ENCODE peak calls at places on chromosomes 1 and 21, in eight cellular contexts. T, N, R, X, I, U, Z and S are unnamed samples.

GRCh38 chr1:192170196-192170984 is 12.1 kb downstream of the RGS18 start:
- DNase-seq in U (no peak), R (no peak), T (no peak), I (no peak), N (no peak), X (no peak), Z (no peak), S (no peak)

GRCh38 chr21:37270576-37271365 is 3.6 kb upstream of the VPS26C start:
- DNase-seq in X (no peak), Z (no peak), N (no peak), T (no peak), R (no peak), U (no peak), I (no peak), S (no peak)

GRCh38 chr1:112803906-112804762 is 89.0 kb upstream of the PPM1J start:
- DNase-seq in N (peak; percentile 85), Z (peak; percentile 65), I (peak; percentile 72), T (peak; percentile 82), R (peak; percentile 89), X (peak; percentile 60), U (peak; percentile 80), S (peak; percentile 12)

GRCh38 chr1:155174334-155175280 is 958 bp downstream of the TRIM46 start:
- DNase-seq in T (no peak), I (no peak), X (no peak), U (peak; percentile 18), Z (no peak), R (peak; percentile 81), N (peak; percentile 75), S (no peak)

GRCh38 chr1:66182551-66183178 is 351.3 kb upstream of the SGIP1 start:
- DNase-seq in X (no peak), I (no peak), U (peak; percentile 7), T (no peak), Z (peak; percentile 22), N (no peak), R (peak; percentile 14), S (no peak)

GRCh38 chr1:18808561-18808960 is 50.9 kb downstream of the TAS1R2 start:
- DNase-seq in R (no peak), I (no peak), U (no peak), X (no peak), T (no peak), N (no peak), Z (no peak), S (no peak)

GRCh38 chr1:203700901-203701300 is 64.1 kb upstream of the LAX1 start:
- DNase-seq in T (no peak), Z (no peak), N (no peak), U (no peak), X (no peak), R (no peak), I (no peak), S (no peak)

GRCh38 chr1:85366391-85366790 is 90.0 kb upstream of the BCL10 start:
- DNase-seq in U (no peak), I (no peak), N (no peak), Z (peak; percentile 86), R (no peak), X (no peak), T (no peak), S (peak; percentile 31)

GRCh38 chr21:28337319-28337718 is 655.4 kb downstream of the LTN1 start:
- DNase-seq in X (no peak), T (no peak), Z (peak; percentile 76), U (no peak), I (no peak), R (peak; percentile 12), N (no peak), S (peak; percentile 42)
- TF ChIP-seq CTCF in X (peak; percentile 54), T (no peak), Z (peak; percentile 78), U (no peak), I (no peak), R (peak; percentile 32), N (no peak), S (peak; percentile 43)

GRCh38 chr1:180286417-180286816 is 56.4 kb downstream of the LHX4 start:
- DNase-seq in R (no peak), Z (no peak), T (no peak), N (no peak), U (no peak), X (no peak), I (no peak), S (no peak)

GRCh38 chr1:180291004-180291403 is 60.9 kb downstream of the LHX4 start:
- DNase-seq in Z (no peak), U (no peak), X (no peak), T (no peak), I (no peak), R (no peak), N (no peak), S (no peak)

GRCh38 chr1:180288894-180289293 is 58.8 kb downstream of the LHX4 start:
- DNase-seq in T (no peak), I (no peak), N (no peak), R (no peak), Z (no peak), X (no peak), U (no peak), S (no peak)

GRCh38 chr1:180288232-180288818 is 58.3 kb downstream of the LHX4 start:
- DNase-seq in X (no peak), R (no peak), I (no peak), T (no peak), Z (no peak), N (no peak), U (no peak), S (no peak)

DNA sequence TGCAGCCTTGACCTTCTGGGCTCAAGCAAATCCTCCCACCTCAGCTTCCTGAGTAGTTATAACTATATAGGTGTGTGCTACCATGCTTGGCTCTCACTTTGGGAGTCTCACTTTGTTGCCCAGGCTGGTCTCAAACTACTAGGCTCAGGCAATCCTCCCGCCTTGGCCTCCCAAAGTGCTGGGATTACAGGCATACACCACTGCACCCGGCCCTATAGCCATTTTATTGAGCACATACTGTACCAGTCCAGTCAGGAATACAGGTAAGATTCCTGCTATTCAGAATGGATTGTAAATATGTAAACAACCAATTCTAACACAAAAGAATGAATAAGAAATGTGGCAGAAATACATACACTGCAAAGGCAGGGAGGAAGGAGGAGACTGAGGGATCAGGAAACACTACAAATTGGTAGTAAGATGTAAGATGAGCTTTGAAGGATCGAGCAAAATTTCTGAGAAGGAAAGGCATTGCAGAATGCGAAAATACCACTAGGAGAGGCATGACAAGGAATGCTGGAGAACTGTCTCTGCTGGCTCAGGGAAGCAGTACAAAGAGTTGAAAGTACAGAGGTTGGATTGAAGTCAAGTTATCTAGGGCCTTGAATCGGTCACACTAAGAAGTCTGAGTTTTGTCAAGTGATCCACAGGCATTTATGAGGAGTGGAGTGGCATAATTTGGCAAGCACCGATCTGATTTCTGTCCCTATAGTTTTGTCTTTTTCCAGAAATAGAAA is 60.4 kb downstream of the LHX4 start:
- DNase-seq in T (no peak), X (no peak), U (no peak), R (no peak), I (no peak), N (no peak), Z (no peak), S (no peak)
- TF ChIP-seq CTCF in T (no peak), X (no peak), U (no peak), R (no peak), I (no peak), N (no peak), Z (no peak), S (no peak)

GRCh38 chr1:115980998-115981993 is 5.0 kb downstream of the SLC22A15 start:
- DNase-seq in I (peak; percentile 30), X (no peak), U (peak; percentile 32), Z (peak; percentile 71), R (peak; percentile 77), T (peak; percentile 37), N (peak; percentile 41), S (peak; percentile 28)

GRCh38 chr1:115982399-115982798 is 6.1 kb downstream of the SLC22A15 start:
- DNase-seq in T (no peak), U (no peak), I (no peak), R (no peak), X (no peak), N (no peak), Z (no peak), S (no peak)

GRCh38 chr1:115987623-115988022 is 11.3 kb downstream of the SLC22A15 start:
- DNase-seq in U (no peak), Z (no peak), X (no peak), T (no peak), I (no peak), R (no peak), N (no peak), S (no peak)

GRCh38 chr1:115980156-115980555 is 3.8 kb downstream of the SLC22A15 start:
- DNase-seq in Z (no peak), X (no peak), U (no peak), T (no peak), R (no peak), I (no peak), N (no peak), S (no peak)

DNA sequence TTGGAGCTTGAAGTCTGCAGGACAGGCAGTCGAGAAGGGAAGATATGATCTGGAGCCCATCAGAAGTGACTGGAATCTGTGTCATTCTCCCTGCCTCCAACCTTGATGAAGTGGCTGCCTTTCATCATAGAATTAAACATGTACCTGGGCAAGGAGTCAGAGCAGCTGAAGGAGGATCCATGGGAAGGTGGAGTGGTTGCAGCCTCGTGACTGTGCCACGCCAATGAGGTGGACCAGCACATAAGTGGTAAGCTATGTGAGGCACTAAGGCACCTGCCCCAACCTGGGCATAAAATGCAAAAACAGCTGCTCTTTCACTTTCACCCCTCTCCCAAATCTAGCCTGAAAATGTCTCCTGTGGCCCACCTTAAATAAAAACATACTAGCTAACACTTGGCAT is 7.3 kb downstream of the SLC22A15 start:
- DNase-seq in X (no peak), T (no peak), U (no peak), N (no peak), I (no peak), Z (no peak), R (no peak), S (no peak)
- TF ChIP-seq CTCF in X (no peak), T (no peak), U (no peak), N (no peak), I (no peak), Z (no peak), R (no peak), S (no peak)

GRCh38 chr1:220356981-220357850 is 85.0 kb upstream of the RAB3GAP2 start:
- DNase-seq in N (no peak), U (no peak), R (no peak), I (no peak), T (no peak), X (no peak), Z (no peak), S (no peak)

GRCh38 chr1:220347654-220348175 is 75.5 kb upstream of the RAB3GAP2 start:
- DNase-seq in Z (no peak), X (no peak), I (no peak), N (no peak), R (no peak), T (no peak), U (no peak), S (no peak)

DNA sequence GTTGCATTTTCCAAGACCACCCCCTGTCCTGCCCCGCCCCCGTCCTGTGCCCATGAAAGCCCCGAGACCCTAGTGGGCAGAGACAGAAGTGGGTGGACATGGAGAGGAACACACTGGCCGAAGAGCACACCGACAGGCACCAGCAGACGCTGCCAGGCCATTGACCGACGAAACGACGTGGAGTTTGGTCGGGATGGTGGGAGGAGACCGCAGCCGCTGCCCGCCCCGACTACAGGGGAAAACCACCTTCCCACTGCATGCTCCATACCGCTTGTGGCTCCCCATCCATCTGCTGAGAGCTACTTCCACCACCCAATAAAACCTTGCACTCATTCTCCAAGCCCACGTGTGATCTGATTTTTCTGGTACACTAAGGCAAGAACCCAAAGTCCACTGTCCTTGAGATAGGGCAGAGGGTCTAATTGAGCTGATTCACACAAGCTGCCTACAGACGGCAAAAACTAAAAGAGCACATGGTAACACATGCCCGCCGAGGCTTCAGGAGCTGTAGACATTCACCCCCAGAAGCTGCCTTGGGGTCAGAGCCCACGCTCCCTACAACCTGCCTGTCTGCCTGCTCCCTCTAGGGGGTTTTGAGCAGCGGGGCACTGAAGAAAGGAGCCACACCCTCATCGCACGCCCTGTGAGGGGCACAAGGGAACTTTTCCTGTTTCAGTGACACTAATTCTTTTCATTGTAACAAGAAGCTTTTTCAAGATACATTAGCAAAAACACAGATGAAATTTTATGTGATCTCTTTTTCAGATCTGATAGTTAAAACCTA is 81.2 kb upstream of the RAB3GAP2 start:
- DNase-seq in Z (no peak), I (no peak), T (no peak), R (peak; percentile 47), N (peak; percentile 47), U (no peak), X (no peak), S (no peak)
- TF ChIP-seq CTCF in Z (no peak), I (no peak), T (no peak), R (peak; percentile 41), N (no peak), U (no peak), X (no peak), S (no peak)